ENCODE peak calls at places on chromosomes 3 and 15, in six cellular contexts. T is GM19239, H is iris pigment epithelial cell, N is cerebellar cortex, B is T-helper 2 cell, Q is AG10803. U is an unnamed sample.

GRCh38 chr15:41848595-41848994 is 9.9 kb downstream of the PLA2G4B start:
- DNase-seq in T (no peak), H (no peak), N (no peak), B (peak; percentile 38), Q (no peak), U (no peak)

GRCh38 chr15:88243895-88244787 is 12.4 kb downstream of the NTRK3 start:
- DNase-seq in T (no peak), H (peak; percentile 17), N (peak; percentile 30), B (no peak), Q (peak; percentile 29), U (peak; percentile 1)

GRCh38 chr3:185406127-185406620 is 43.2 kb downstream of the MAP3K13 start:
- DNase-seq in T (no peak), H (no peak), N (peak; percentile 7), B (no peak), Q (no peak), U (no peak)

GRCh38 chr15:91970142-91970541 is 116.6 kb downstream of the SLCO3A1 start:
- DNase-seq in T (no peak), H (no peak), N (no peak), B (no peak), Q (peak; percentile 81), U (no peak)

GRCh38 chr3:197151562-197151961 is 121.9 kb upstream of the MELTF start:
- DNase-seq in T (no peak), H (peak; percentile 83), N (peak; percentile 57), B (no peak), Q (peak; percentile 64), U (peak; percentile 53)

GRCh38 chr3:186920301-186920700 is 10.0 kb upstream of the ST6GAL1 start:
- DNase-seq in T (no peak), H (no peak), N (no peak), B (no peak), Q (no peak), U (no peak)

GRCh38 chr3:160869825-160870224 is 113.8 kb downstream of the PPM1L start:
- DNase-seq in T (no peak), H (no peak), N (peak; percentile 44), B (no peak), Q (no peak), U (no peak)

GRCh38 chr3:64179860-64180259 is 45.4 kb downstream of the PRICKLE2 start:
- DNase-seq in T (no peak), H (peak; percentile 75), N (no peak), B (no peak), Q (peak; percentile 63), U (no peak)

GRCh38 chr3:88046731-88047130 is 12.1 kb downstream of the CGGBP1 start:
- DNase-seq in T (no peak), H (no peak), N (no peak), B (no peak), Q (no peak), U (no peak)

GRCh38 chr15:94070341-94071275 is 160.8 kb upstream of the MCTP2 start:
- DNase-seq in T (no peak), H (no peak), N (no peak), B (no peak), Q (peak; percentile 55), U (peak; percentile 17)

GRCh38 chr15:64740361-64741170 is 34.8 kb downstream of the RBPMS2 start:
- DNase-seq in T (no peak), H (peak; percentile 82), N (no peak), B (no peak), Q (peak; percentile 54), U (no peak)

GRCh38 chr3:113783463-113783862 is 36.6 kb downstream of the ATP6V1A start:
- DNase-seq in T (no peak), H (peak; percentile 99), N (no peak), B (no peak), Q (peak; percentile 99), U (peak; percentile 63)

GRCh38 chr15:41967506-41968206 is 4.7 kb downstream of the EHD4 start:
- DNase-seq in T (peak; percentile 40), H (peak; percentile 49), N (no peak), B (no peak), Q (peak; percentile 66), U (peak; percentile 43)

GRCh38 chr15:99928429-99928981 is 195.3 kb upstream of the LYSMD4 start:
- DNase-seq in T (peak; percentile 73), H (peak; percentile 70), N (peak; percentile 76), B (peak; percentile 80), Q (peak; percentile 68), U (peak; percentile 65)

GRCh38 chr3:124082343-124082742 is 90.4 kb upstream of the ROPN1 start:
- DNase-seq in T (no peak), H (no peak), N (no peak), B (no peak), Q (no peak), U (no peak)

GRCh38 chr3:149245738-149246451 is 24.3 kb upstream of the CP start:
- DNase-seq in T (peak; percentile 9), H (peak; percentile 61), N (peak; percentile 38), B (no peak), Q (peak; percentile 70), U (peak; percentile 67)

GRCh38 chr3:11803977-11804903 is 42.4 kb downstream of the TAMM41 start:
- DNase-seq in T (peak; percentile 47), H (peak; percentile 66), N (peak; percentile 77), B (no peak), Q (peak; percentile 73), U (peak; percentile 61)

GRCh38 chr15:58546635-58547627 is 115.1 kb downstream of the LIPC start:
- DNase-seq in T (no peak), H (peak; percentile 92), N (no peak), B (no peak), Q (peak; percentile 97), U (peak; percentile 94)

GRCh38 chr3:126102011-126102410 is 18.1 kb upstream of the SLC41A3 start:
- DNase-seq in T (no peak), H (no peak), N (no peak), B (no peak), Q (no peak), U (no peak)

GRCh38 chr3:155745795-155746550 is 1.1 kb upstream of the PLCH1 start:
- DNase-seq in T (no peak), H (peak; percentile 14), N (peak; percentile 72), B (no peak), Q (no peak), U (peak; percentile 57)

GRCh38 chr3:81744366-81744765 is 17.1 kb downstream of the GBE1 start:
- DNase-seq in T (no peak), H (peak; percentile 91), N (no peak), B (no peak), Q (peak; percentile 97), U (peak; percentile 90)

GRCh38 chr3:34725774-34726173 is 913.6 kb upstream of the ARPP21 start:
- DNase-seq in T (no peak), H (no peak), N (no peak), B (no peak), Q (no peak), U (peak; percentile 71)

GRCh38 chr15:51866751-51867150 is 37.3 kb downstream of the TMOD3 start:
- DNase-seq in T (no peak), H (no peak), N (no peak), B (no peak), Q (no peak), U (no peak)

GRCh38 chr3:125684199-125684598 is 88.9 kb upstream of the OSBPL11 start:
- DNase-seq in T (no peak), H (peak; percentile 23), N (peak; percentile 29), B (no peak), Q (peak; percentile 24), U (no peak)

GRCh38 chr3:2099779-2100191 is 1.1 kb downstream of the CNTN4 start:
- DNase-seq in T (no peak), H (no peak), N (no peak), B (no peak), Q (no peak), U (no peak)